ENCODE peak calls at places on chromosomes 3 and 15, in ten cellular contexts. Q, B, Y, K, U, H, M, Z, T and E are unnamed samples.

GRCh38 chr3:24591661-24592555 is 97.3 kb upstream of the THRB start:
- DNase-seq in Q (no peak), B (no peak), Y (no peak), K (no peak), U (no peak), H (no peak), M (no peak), Z (no peak), T (no peak), E (no peak)

GRCh38 chr15:95636107-95636506 is 694.4 kb upstream of the NR2F2 start:
- DNase-seq in Q (no peak), B (no peak), Y (no peak), K (no peak), U (no peak), H (no peak), M (no peak), Z (no peak), T (no peak), E (no peak)

GRCh38 chr15:29888651-29889050 is 66.4 kb upstream of the TJP1 start:
- DNase-seq in Q (no peak), B (no peak), Y (no peak), K (peak; percentile 44), U (no peak), H (peak; percentile 23), M (no peak), Z (no peak), T (peak; percentile 60), E (no peak)

GRCh38 chr15:74994685-74995084 is 678 bp upstream of the SCAMP5 start:
- DNase-seq in Q (no peak), B (no peak), Y (no peak), K (no peak), U (no peak), H (no peak), M (no peak), Z (no peak), T (no peak), E (no peak)

GRCh38 chr15:29268706-29269484 is 727 bp downstream of the NSMCE3 start:
- DNase-seq in Q (no peak), B (peak; percentile 68), Y (peak; percentile 34), K (no peak), U (peak; percentile 70), H (peak; percentile 63), M (peak; percentile 21), Z (no peak), T (peak; percentile 33), E (peak; percentile 59)

GRCh38 chr3:14962762-14963161 is 15.4 kb downstream of the NR2C2 start:
- DNase-seq in Q (no peak), B (no peak), Y (no peak), K (no peak), U (no peak), H (no peak), M (no peak), Z (no peak), T (no peak), E (no peak)

GRCh38 chr3:195921334-195921771 is 13.0 kb upstream of the TNK2 start:
- DNase-seq in Q (no peak), B (peak; percentile 48), Y (no peak), K (no peak), U (no peak), H (peak; percentile 9), M (no peak), Z (no peak), T (no peak), E (no peak)

GRCh38 chr3:106049876-106050275 is 181.1 kb upstream of the CBLB start:
- DNase-seq in Q (no peak), B (no peak), Y (no peak), K (no peak), U (no peak), H (no peak), M (no peak), Z (no peak), T (no peak), E (no peak)

GRCh38 chr3:179196098-179196497 is 47.9 kb downstream of the PIK3CA start:
- DNase-seq in Q (no peak), B (no peak), Y (no peak), K (peak; percentile 71), U (no peak), H (no peak), M (no peak), Z (no peak), T (peak; percentile 60), E (no peak)

GRCh38 chr3:81425198-81425868 is 336.1 kb downstream of the GBE1 start:
- DNase-seq in Q (no peak), B (no peak), Y (no peak), K (no peak), U (no peak), H (no peak), M (no peak), Z (no peak), T (peak; percentile 59), E (no peak)

GRCh38 chr15:71141572-71141971 is 26.3 kb downstream of the THSD4 start:
- DNase-seq in Q (no peak), B (no peak), Y (no peak), K (no peak), U (no peak), H (no peak), M (no peak), Z (no peak), T (no peak), E (no peak)

GRCh38 chr15:39095218-39095879 is 485.5 kb upstream of the THBS1 start:
- DNase-seq in Q (no peak), B (no peak), Y (no peak), K (no peak), U (no peak), H (no peak), M (no peak), Z (no peak), T (no peak), E (no peak)
- H3K27ac ChIP-seq in Q (no peak overlapping the region), B (no peak overlapping the region), Y (no peak overlapping the region), K (no peak overlapping the region), U (no peak overlapping the region), H (no peak overlapping the region), M (no peak overlapping the region), Z (no peak overlapping the region), T (peak overlapping the region; percentile 37), E (no peak overlapping the region)

GRCh38 chr15:57343526-57343925 is 32.8 kb upstream of the CGNL1 start:
- DNase-seq in Q (no peak), B (no peak), Y (no peak), K (no peak), U (no peak), H (no peak), M (no peak), Z (no peak), T (no peak), E (no peak)

GRCh38 chr15:57343018-57343417 is 33.3 kb upstream of the CGNL1 start:
- DNase-seq in Q (no peak), B (no peak), Y (no peak), K (no peak), U (no peak), H (no peak), M (no peak), Z (no peak), T (no peak), E (no peak)

GRCh38 chr15:57348081-57348480 is 28.2 kb upstream of the CGNL1 start:
- DNase-seq in Q (no peak), B (no peak), Y (no peak), K (no peak), U (no peak), H (no peak), M (no peak), Z (no peak), T (no peak), E (no peak)

GRCh38 chr15:57344282-57344681 is 32.0 kb upstream of the CGNL1 start:
- DNase-seq in Q (no peak), B (no peak), Y (no peak), K (no peak), U (no peak), H (no peak), M (no peak), Z (no peak), T (no peak), E (no peak)

GRCh38 chr15:57345584-57345983 is 30.7 kb upstream of the CGNL1 start:
- DNase-seq in Q (no peak), B (no peak), Y (no peak), K (no peak), U (no peak), H (no peak), M (no peak), Z (no peak), T (peak; percentile 40), E (no peak)
- TF ChIP-seq CTCF in Q (no peak), B (peak; percentile 9), Y (no peak), K (peak; percentile 13), U (peak; percentile 38), H (no peak), M (no peak), Z (no peak), T (peak; percentile 45), E (no peak)

DNA sequence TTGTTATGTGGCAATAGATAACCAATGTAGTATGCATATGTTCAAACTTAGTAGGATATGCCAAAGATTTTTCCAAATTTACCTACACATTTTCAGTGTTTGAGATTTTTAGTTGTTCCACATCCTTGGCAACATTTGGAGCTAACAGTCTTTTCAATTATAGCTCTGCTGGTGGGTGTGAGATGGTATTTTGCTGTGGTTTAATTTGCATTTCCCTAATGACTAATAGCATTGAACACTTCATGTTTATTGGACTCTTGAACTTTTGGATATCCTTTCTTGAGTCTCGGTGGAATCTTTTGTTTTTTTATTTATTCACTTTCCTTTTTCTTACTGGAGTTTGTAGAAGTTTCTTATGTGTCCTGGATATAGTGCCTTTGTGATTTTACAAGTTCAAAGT is 11.0 kb upstream of the ILDR1 start:
- DNase-seq in Q (no peak), B (no peak), Y (no peak), K (no peak), U (no peak), H (no peak), M (no peak), Z (no peak), T (no peak), E (no peak)
- H3K9me3 ChIP-seq in Q (peaks cover 24% of the 10 kb centered on the region), B (peaks cover 6% of the 10 kb centered on the region), Y (peaks cover 8% of the 10 kb centered on the region), K (peaks cover 5% of the 10 kb centered on the region), U (peaks cover 2% of the 10 kb centered on the region), H (peaks cover 10% of the 10 kb centered on the region), M (peaks cover 9% of the 10 kb centered on the region), Z (peaks cover 10% of the 10 kb centered on the region), T (no peaks in the 10 kb centered on the region), E (peaks cover 12% of the 10 kb centered on the region)

GRCh38 chr15:82739086-82739485 is 29.4 kb upstream of the AP3B2 start:
- DNase-seq in Q (no peak), B (no peak), Y (no peak), K (no peak), U (no peak), H (no peak), M (no peak), Z (no peak), T (no peak), E (no peak)

GRCh38 chr15:82742134-82742533 is 32.5 kb upstream of the AP3B2 start:
- DNase-seq in Q (no peak), B (no peak), Y (no peak), K (no peak), U (no peak), H (no peak), M (no peak), Z (no peak), T (no peak), E (no peak)

GRCh38 chr15:82748315-82748714 is 38.6 kb upstream of the AP3B2 start:
- DNase-seq in Q (no peak), B (no peak), Y (no peak), K (no peak), U (no peak), H (no peak), M (no peak), Z (no peak), T (no peak), E (no peak)

GRCh38 chr15:82737975-82738374 is 28.3 kb upstream of the AP3B2 start:
- DNase-seq in Q (no peak), B (no peak), Y (no peak), K (no peak), U (no peak), H (no peak), M (no peak), Z (no peak), T (no peak), E (no peak)

GRCh38 chr15:82743810-82744209 is 34.1 kb upstream of the AP3B2 start:
- DNase-seq in Q (no peak), B (no peak), Y (no peak), K (no peak), U (no peak), H (no peak), M (no peak), Z (no peak), T (no peak), E (no peak)
- H3K27ac ChIP-seq in Q (no peak overlapping the region), B (no peak overlapping the region), Y (no peak overlapping the region), K (no peak overlapping the region), U (no peak overlapping the region), H (no peak overlapping the region), M (no peak overlapping the region), Z (no peak overlapping the region), T (no peak overlapping the region), E (no peak overlapping the region)